ENCODE peak calls at places on chromosome 21, in nine cellular contexts. L, M, E, G, A, H, B, O and W are unnamed samples.

GRCh38 chr21:14833952-14834351 is 230.8 kb downstream of the NRIP1 start:
- DNase-seq in B (no peak), H (no peak), L (no peak), A (no peak), G (no peak), O (no peak), E (no peak), M (no peak), W (no peak)

GRCh38 chr21:25635310-25635709 is 3.7 kb upstream of the JAM2 start:
- DNase-seq in O (no peak), L (no peak), G (no peak), A (no peak), H (no peak), B (no peak), E (no peak), M (no peak), W (no peak)

GRCh38 chr21:26918318-26919065 is 48.4 kb downstream of the ADAMTS5 start:
- DNase-seq in M (no peak), O (no peak), H (no peak), A (no peak), G (no peak), B (no peak), L (no peak), E (no peak), W (no peak)

GRCh38 chr21:43864313-43864805 is 664 bp upstream of the AGPAT3 start:
- DNase-seq in O (peak; percentile 81), G (peak; percentile 30), L (peak; percentile 79), M (peak; percentile 47), H (no peak), A (peak; percentile 84), E (no peak), B (peak; percentile 50), W (no peak)

GRCh38 chr21:15514073-15514946 is 215.5 kb upstream of the USP25 start:
- DNase-seq in L (no peak), M (no peak), B (no peak), A (no peak), O (no peak), E (no peak), G (no peak), H (no peak), W (no peak)

GRCh38 chr21:44890338-44890931 is 16.9 kb upstream of the PTTG1IP start:
- DNase-seq in H (no peak), G (no peak), L (no peak), E (no peak), A (no peak), B (no peak), M (no peak), O (no peak), W (no peak)

GRCh38 chr21:20311388-20311787 is 686.8 kb upstream of the NCAM2 start:
- DNase-seq in M (no peak), O (no peak), A (no peak), G (no peak), L (no peak), B (no peak), E (no peak), H (no peak), W (no peak)

GRCh38 chr21:44617071-44617501 is 5.2 kb downstream of the KRTAP10-8 start:
- DNase-seq in L (no peak), B (no peak), E (peak; percentile 53), O (no peak), G (no peak), A (peak; percentile 57), H (no peak), M (no peak), W (no peak)

GRCh38 chr21:26842976-26843911 is 2.0 kb downstream of the ADAMTS1 start:
- DNase-seq in L (peak; percentile 87), A (peak; percentile 92), G (peak; percentile 90), M (peak; percentile 81), E (peak; percentile 97), H (peak; percentile 82), B (no peak), O (peak; percentile 95), W (peak; percentile 95)

GRCh38 chr21:35882791-35883240 is 177.5 kb downstream of the SETD4 start:
- DNase-seq in B (no peak), A (no peak), G (no peak), E (no peak), H (no peak), L (no peak), O (peak; percentile 4), M (no peak), W (no peak)

GRCh38 chr21:35603471-35603870 is 456.9 kb downstream of the SETD4 start:
- DNase-seq in A (peak; percentile 70), B (no peak), E (no peak), L (no peak), O (no peak), H (no peak), M (no peak), G (no peak), W (no peak)

GRCh38 chr21:14956826-14957225 is 108.0 kb downstream of the NRIP1 start:
- DNase-seq in L (no peak), M (no peak), H (no peak), G (no peak), B (no peak), E (no peak), A (no peak), O (no peak), W (no peak)

GRCh38 chr21:34743831-34744230 is 75.0 kb downstream of the CLIC6 start:
- DNase-seq in E (peak; percentile 68), O (no peak), A (no peak), B (no peak), L (peak; percentile 63), H (no peak), G (no peak), M (no peak), W (no peak)

GRCh38 chr21:14866859-14867560 is 197.8 kb downstream of the NRIP1 start:
- DNase-seq in M (no peak), A (no peak), B (no peak), E (no peak), G (no peak), H (no peak), O (no peak), L (no peak), W (no peak)

GRCh38 chr21:44593598-44594405 is 1.5 kb upstream of the KRTAP10-6 start:
- DNase-seq in B (no peak), O (no peak), A (peak; percentile 58), E (peak; percentile 48), G (no peak), L (no peak), M (no peak), H (no peak), W (peak; percentile 35)

GRCh38 chr21:34545079-34545884 is 33.3 kb upstream of the KCNE1 start:
- DNase-seq in O (no peak), G (peak; percentile 37), B (no peak), H (no peak), L (no peak), M (peak; percentile 53), A (peak; percentile 75), E (peak; percentile 67), W (no peak)

GRCh38 chr21:30800605-30801004 is 12.5 kb downstream of the KRTAP8-1 start:
- DNase-seq in A (no peak), L (no peak), E (no peak), M (no peak), O (no peak), H (no peak), G (no peak), B (no peak), W (no peak)

GRCh38 chr21:35075546-35075945 is 26.4 kb upstream of the RUNX1 start:
- DNase-seq in E (no peak), A (no peak), G (no peak), O (no peak), H (no peak), M (no peak), L (no peak), B (no peak), W (no peak)

DNA sequence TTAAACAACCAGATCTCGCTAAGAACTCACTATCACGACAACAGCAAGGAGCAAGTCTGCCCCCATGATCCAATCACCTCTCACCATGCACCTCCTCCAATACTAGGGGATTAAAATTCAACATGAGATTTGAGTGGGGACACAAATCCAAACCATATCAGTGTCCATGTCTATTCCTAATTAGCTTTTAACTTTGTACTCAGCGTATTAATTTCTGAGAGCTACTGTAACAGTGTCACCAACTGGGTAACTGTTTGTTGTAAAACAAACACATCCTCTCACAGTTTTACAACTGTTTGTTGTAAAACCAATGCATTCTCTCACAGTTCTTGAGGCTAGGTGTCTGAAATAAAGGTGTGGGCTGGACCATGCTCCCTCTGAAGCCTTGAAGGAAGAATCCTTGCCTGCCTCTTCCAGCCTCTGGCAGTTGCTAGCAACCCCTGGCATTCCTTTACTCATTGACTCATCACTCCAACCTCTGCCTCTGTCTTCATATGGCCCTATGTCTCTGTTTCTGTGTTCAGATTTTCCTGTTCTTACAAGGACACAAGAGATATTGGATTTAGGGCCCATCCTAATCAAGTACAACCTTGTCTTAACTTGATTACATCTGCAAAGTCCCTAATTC is 121.2 kb downstream of the LTN1 start:
- DNase-seq in L (no peak), M (no peak), H (no peak), O (no peak), E (no peak), G (no peak), B (no peak), A (no peak), W (no peak)
- H3K27ac ChIP-seq in L (no peak overlapping the region), M (no peak overlapping the region), H (no peak overlapping the region), O (no peak overlapping the region), E (no peak overlapping the region), G (no peak overlapping the region), B (no peak overlapping the region), A (no peak overlapping the region), W (peak overlapping the region; percentile 34)

GRCh38 chr21:46253610-46254124 is 25.1 kb upstream of the LSS start:
- DNase-seq in A (no peak), H (no peak), B (peak; percentile 20), M (no peak), L (no peak), O (no peak), G (no peak), E (no peak), W (no peak)
- H3K27ac ChIP-seq in A (no peak overlapping the region), H (no peak overlapping the region), B (peak overlapping the region; percentile 14), M (no peak overlapping the region), L (no peak overlapping the region), O (no peak overlapping the region), G (no peak overlapping the region), E (no peak overlapping the region), W (no peak overlapping the region)

GRCh38 chr21:31912501-31912900 is 39.7 kb downstream of the HUNK start:
- DNase-seq in H (no peak), L (no peak), A (peak; percentile 49), B (no peak), E (no peak), G (no peak), O (no peak), M (no peak), W (no peak)
- H3K27ac ChIP-seq in H (no peak overlapping the region), L (no peak overlapping the region), A (no peak overlapping the region), B (no peak overlapping the region), E (no peak overlapping the region), G (no peak overlapping the region), O (no peak overlapping the region), M (no peak overlapping the region), W (no peak overlapping the region)

DNA sequence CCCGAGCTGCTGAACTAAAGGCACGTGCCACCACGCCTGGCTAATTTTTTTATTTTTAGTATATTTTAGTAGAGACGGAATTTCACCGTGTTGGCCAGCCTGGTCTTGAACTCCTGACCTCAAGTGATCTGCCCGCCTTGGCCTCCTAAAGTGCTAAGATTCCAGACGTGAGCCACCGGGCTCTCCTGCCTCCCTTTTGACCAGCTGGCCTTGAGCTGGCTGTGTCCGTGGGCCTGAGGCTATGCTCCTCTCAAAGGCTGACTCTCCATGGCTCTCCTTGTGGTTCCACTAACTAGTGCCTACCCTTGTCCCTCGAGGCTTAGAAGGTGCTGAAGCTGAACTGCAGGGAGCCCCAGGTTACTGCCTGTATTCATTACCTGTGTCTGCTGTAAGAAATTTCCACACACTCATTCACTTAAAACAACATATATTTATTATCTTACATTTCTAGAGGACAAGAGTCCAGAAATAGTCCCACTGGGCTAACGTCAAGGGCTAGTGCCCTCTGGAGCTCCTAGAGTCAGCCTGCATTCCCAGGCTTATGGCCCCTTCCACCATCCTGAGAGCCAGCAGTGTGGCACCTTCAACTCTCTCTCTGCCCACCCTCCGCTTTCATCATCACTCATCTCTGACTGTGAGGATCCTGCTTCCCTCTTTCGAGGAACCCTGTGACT is 34.9 kb downstream of the ETS2 start:
- DNase-seq in A (no peak), B (no peak), L (no peak), G (no peak), M (no peak), O (no peak), H (no peak), E (peak; percentile 49), W (no peak)
- H3K27ac ChIP-seq in A (no peak overlapping the region), B (no peak overlapping the region), L (no peak overlapping the region), G (no peak overlapping the region), M (no peak overlapping the region), O (no peak overlapping the region), H (no peak overlapping the region), E (no peak overlapping the region), W (no peak overlapping the region)